ENCODE peak calls at places on chromosomes 16 and 17, in seven cellular contexts. One of them, this sample, is unnamed.

GRCh38 chr16:53433930-53434435 is 288 bp upstream of the RBL2 start:
- DNase-seq in stomach: no peak
- DNase-seq in tibial nerve: no peak
- DNase-seq in body of pancreas: peak
- DNase-seq in breast epithelium: no peak
- DNase-seq in astrocyte: no peak
- DNase-seq in uterus: peak
- DNase-seq in this sample: no peak

GRCh38 chr16:19517424-19518089 is 4.3 kb downstream of the GDE1 start:
- DNase-seq in stomach: no peak
- DNase-seq in tibial nerve: no peak
- DNase-seq in body of pancreas: no peak
- DNase-seq in breast epithelium: no peak
- DNase-seq in astrocyte: peak
- DNase-seq in uterus: no peak
- DNase-seq in this sample: no peak

GRCh38 chr17:38702900-38703741 is 2.0 kb upstream of the MLLT6 start:
- DNase-seq in stomach: peak
- DNase-seq in tibial nerve: no peak
- DNase-seq in body of pancreas: peak
- DNase-seq in breast epithelium: no peak
- DNase-seq in astrocyte: no peak
- DNase-seq in uterus: no peak
- DNase-seq in this sample: no peak

GRCh38 chr17:61809816-61810392 is 53.4 kb downstream of the BRIP1 start:
- DNase-seq in stomach: no peak
- DNase-seq in tibial nerve: no peak
- DNase-seq in body of pancreas: no peak
- DNase-seq in breast epithelium: no peak
- DNase-seq in astrocyte: peak
- DNase-seq in uterus: no peak
- DNase-seq in this sample: no peak

GRCh38 chr16:87854053-87854906 is 15.0 kb downstream of the SLC7A5 start:
- DNase-seq in stomach: no peak
- DNase-seq in tibial nerve: no peak
- DNase-seq in body of pancreas: no peak
- DNase-seq in breast epithelium: no peak
- DNase-seq in astrocyte: no peak
- DNase-seq in uterus: no peak
- DNase-seq in this sample: no peak

GRCh38 chr17:33962857-33963655 is 292.0 kb upstream of the CCL2 start:
- DNase-seq in stomach: no peak
- DNase-seq in tibial nerve: no peak
- DNase-seq in body of pancreas: no peak
- DNase-seq in breast epithelium: no peak
- DNase-seq in astrocyte: no peak
- DNase-seq in uterus: no peak
- DNase-seq in this sample: no peak

GRCh38 chr16:67173808-67174705 is 3.7 kb downstream of the NOL3 start:
- DNase-seq in stomach: peak
- DNase-seq in tibial nerve: peak
- DNase-seq in body of pancreas: peak
- DNase-seq in breast epithelium: peak
- DNase-seq in astrocyte: peak
- DNase-seq in uterus: peak
- DNase-seq in this sample: peak

GRCh38 chr17:8532021-8532420 is 96.3 kb downstream of the NDEL1 start:
- DNase-seq in stomach: peak
- DNase-seq in tibial nerve: no peak
- DNase-seq in body of pancreas: peak
- DNase-seq in breast epithelium: no peak
- DNase-seq in astrocyte: peak
- DNase-seq in uterus: no peak
- DNase-seq in this sample: no peak

GRCh38 chr17:20268700-20269475 is 198.5 kb downstream of the LGALS9B start:
- DNase-seq in stomach: no peak
- DNase-seq in tibial nerve: no peak
- DNase-seq in body of pancreas: no peak
- DNase-seq in breast epithelium: no peak
- DNase-seq in astrocyte: no peak
- DNase-seq in uterus: no peak
- DNase-seq in this sample: no peak

GRCh38 chr17:20263595-20263994 is 203.7 kb downstream of the LGALS9B start:
- DNase-seq in stomach: no peak
- DNase-seq in tibial nerve: no peak
- DNase-seq in body of pancreas: no peak
- DNase-seq in breast epithelium: no peak
- DNase-seq in astrocyte: peak
- DNase-seq in uterus: peak
- DNase-seq in this sample: no peak

GRCh38 chr17:20267459-20267842 is 199.9 kb downstream of the LGALS9B start:
- DNase-seq in stomach: no peak
- DNase-seq in tibial nerve: no peak
- DNase-seq in body of pancreas: no peak
- DNase-seq in breast epithelium: no peak
- DNase-seq in astrocyte: no peak
- DNase-seq in uterus: no peak
- DNase-seq in this sample: no peak

GRCh38 chr17:20264996-20265395 is 202.3 kb downstream of the LGALS9B start:
- DNase-seq in stomach: no peak
- DNase-seq in tibial nerve: no peak
- DNase-seq in body of pancreas: no peak
- DNase-seq in breast epithelium: no peak
- DNase-seq in astrocyte: no peak
- DNase-seq in uterus: no peak
- DNase-seq in this sample: no peak

GRCh38 chr17:20266806-20267458 is 200.4 kb downstream of the LGALS9B start:
- DNase-seq in stomach: no peak
- DNase-seq in tibial nerve: no peak
- DNase-seq in body of pancreas: peak
- DNase-seq in breast epithelium: no peak
- DNase-seq in astrocyte: peak
- DNase-seq in uterus: peak
- DNase-seq in this sample: no peak
- H3K4me3 ChIP-seq in stomach: no peak
- H3K4me3 ChIP-seq in tibial nerve: no peak
- H3K4me3 ChIP-seq in body of pancreas: no peak
- H3K4me3 ChIP-seq in breast epithelium: no peak
- H3K4me3 ChIP-seq in astrocyte: no peak
- H3K4me3 ChIP-seq in uterus: no peak
- H3K4me3 ChIP-seq in this sample: no peak

GRCh38 chr17:77867976-77868713 is 90.4 kb upstream of the TNRC6C start:
- DNase-seq in stomach: no peak
- DNase-seq in tibial nerve: no peak
- DNase-seq in body of pancreas: no peak
- DNase-seq in breast epithelium: no peak
- DNase-seq in astrocyte: no peak
- DNase-seq in uterus: no peak
- DNase-seq in this sample: no peak
- H3K4me3 ChIP-seq in stomach: no peak
- H3K4me3 ChIP-seq in tibial nerve: no peak
- H3K4me3 ChIP-seq in body of pancreas: no peak
- H3K4me3 ChIP-seq in breast epithelium: no peak
- H3K4me3 ChIP-seq in astrocyte: no peak
- H3K4me3 ChIP-seq in uterus: no peak
- H3K4me3 ChIP-seq in this sample: no peak

DNA sequence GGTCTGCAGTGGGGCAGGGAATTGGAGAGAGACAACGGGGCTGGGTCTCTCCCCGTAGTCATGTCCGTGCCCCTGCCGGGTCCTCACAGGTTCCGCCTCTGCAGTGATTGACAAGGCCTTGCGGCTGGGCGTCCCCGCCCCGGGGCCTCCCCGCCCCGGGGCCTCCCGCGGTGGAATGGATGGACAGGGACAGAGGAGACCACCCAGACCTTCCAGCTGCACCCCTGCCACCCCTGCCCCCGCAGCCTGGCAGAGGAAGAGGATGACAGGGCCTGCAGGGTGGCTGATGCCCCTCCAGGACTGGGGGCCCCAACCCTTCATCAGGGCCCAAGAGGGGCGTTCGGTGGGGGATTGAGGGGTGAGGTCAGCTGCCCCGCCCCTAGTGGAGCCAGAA is 216.4 kb upstream of the CIBAR2 start:
- DNase-seq in stomach: no peak
- DNase-seq in tibial nerve: no peak
- DNase-seq in body of pancreas: no peak
- DNase-seq in breast epithelium: no peak
- DNase-seq in astrocyte: no peak
- DNase-seq in uterus: no peak
- DNase-seq in this sample: no peak
- H3K4me3 ChIP-seq in stomach: no peak
- H3K4me3 ChIP-seq in tibial nerve: no peak
- H3K4me3 ChIP-seq in body of pancreas: no peak
- H3K4me3 ChIP-seq in breast epithelium: no peak
- H3K4me3 ChIP-seq in astrocyte: no peak
- H3K4me3 ChIP-seq in uterus: no peak
- H3K4me3 ChIP-seq in this sample: no peak

GRCh38 chr16:3606441-3606840 is 5.0 kb downstream of the SLX4 start:
- DNase-seq in stomach: no peak
- DNase-seq in tibial nerve: no peak
- DNase-seq in body of pancreas: no peak
- DNase-seq in breast epithelium: no peak
- DNase-seq in astrocyte: no peak
- DNase-seq in uterus: no peak
- DNase-seq in this sample: no peak
- H3K4me3 ChIP-seq in stomach: no peak
- H3K4me3 ChIP-seq in tibial nerve: no peak
- H3K4me3 ChIP-seq in body of pancreas: no peak
- H3K4me3 ChIP-seq in breast epithelium: no peak
- H3K4me3 ChIP-seq in astrocyte: no peak
- H3K4me3 ChIP-seq in uterus: no peak
- H3K4me3 ChIP-seq in this sample: no peak

GRCh38 chr17:1031711-1032110 is 34.8 kb downstream of the TIMM22 start:
- DNase-seq in stomach: no peak
- DNase-seq in tibial nerve: no peak
- DNase-seq in body of pancreas: peak
- DNase-seq in breast epithelium: no peak
- DNase-seq in astrocyte: peak
- DNase-seq in uterus: peak
- DNase-seq in this sample: no peak

GRCh38 chr17:1033503-1033902 is 36.6 kb downstream of the TIMM22 start:
- DNase-seq in stomach: no peak
- DNase-seq in tibial nerve: no peak
- DNase-seq in body of pancreas: no peak
- DNase-seq in breast epithelium: no peak
- DNase-seq in astrocyte: no peak
- DNase-seq in uterus: no peak
- DNase-seq in this sample: no peak

GRCh38 chr17:1029912-1030656 is 33.2 kb downstream of the TIMM22 start:
- DNase-seq in stomach: no peak
- DNase-seq in tibial nerve: no peak
- DNase-seq in body of pancreas: no peak
- DNase-seq in breast epithelium: no peak
- DNase-seq in astrocyte: no peak
- DNase-seq in uterus: no peak
- DNase-seq in this sample: no peak

GRCh38 chr17:1030684-1031557 is 34.0 kb downstream of the TIMM22 start:
- DNase-seq in stomach: no peak
- DNase-seq in tibial nerve: peak
- DNase-seq in body of pancreas: no peak
- DNase-seq in breast epithelium: no peak
- DNase-seq in astrocyte: no peak
- DNase-seq in uterus: peak
- DNase-seq in this sample: peak

DNA sequence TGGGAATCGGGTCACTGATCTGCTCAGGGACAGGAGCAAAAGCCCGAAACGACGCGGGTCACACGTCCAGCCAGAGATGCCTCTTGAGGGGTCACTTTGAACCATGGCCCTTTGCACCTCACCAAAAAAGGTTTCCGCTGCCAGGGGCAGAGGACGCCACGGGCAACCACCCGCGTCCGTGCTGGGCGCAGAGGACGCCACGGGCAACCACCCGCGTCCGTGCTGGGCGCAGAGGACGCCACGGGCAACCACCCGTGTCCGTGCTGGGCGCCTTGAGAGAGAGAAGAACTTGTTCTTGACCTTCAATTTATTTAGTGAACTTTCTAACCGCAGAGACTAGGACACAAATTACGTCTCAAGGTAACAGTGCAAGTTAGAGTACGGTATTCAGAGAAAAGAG is 35.5 kb downstream of the TIMM22 start:
- DNase-seq in stomach: no peak
- DNase-seq in tibial nerve: no peak
- DNase-seq in body of pancreas: no peak
- DNase-seq in breast epithelium: no peak
- DNase-seq in astrocyte: no peak
- DNase-seq in uterus: no peak
- DNase-seq in this sample: no peak
- H3K4me3 ChIP-seq in stomach: no peak
- H3K4me3 ChIP-seq in tibial nerve: no peak
- H3K4me3 ChIP-seq in body of pancreas: no peak
- H3K4me3 ChIP-seq in breast epithelium: no peak
- H3K4me3 ChIP-seq in astrocyte: no peak
- H3K4me3 ChIP-seq in uterus: no peak
- H3K4me3 ChIP-seq in this sample: no peak

DNA sequence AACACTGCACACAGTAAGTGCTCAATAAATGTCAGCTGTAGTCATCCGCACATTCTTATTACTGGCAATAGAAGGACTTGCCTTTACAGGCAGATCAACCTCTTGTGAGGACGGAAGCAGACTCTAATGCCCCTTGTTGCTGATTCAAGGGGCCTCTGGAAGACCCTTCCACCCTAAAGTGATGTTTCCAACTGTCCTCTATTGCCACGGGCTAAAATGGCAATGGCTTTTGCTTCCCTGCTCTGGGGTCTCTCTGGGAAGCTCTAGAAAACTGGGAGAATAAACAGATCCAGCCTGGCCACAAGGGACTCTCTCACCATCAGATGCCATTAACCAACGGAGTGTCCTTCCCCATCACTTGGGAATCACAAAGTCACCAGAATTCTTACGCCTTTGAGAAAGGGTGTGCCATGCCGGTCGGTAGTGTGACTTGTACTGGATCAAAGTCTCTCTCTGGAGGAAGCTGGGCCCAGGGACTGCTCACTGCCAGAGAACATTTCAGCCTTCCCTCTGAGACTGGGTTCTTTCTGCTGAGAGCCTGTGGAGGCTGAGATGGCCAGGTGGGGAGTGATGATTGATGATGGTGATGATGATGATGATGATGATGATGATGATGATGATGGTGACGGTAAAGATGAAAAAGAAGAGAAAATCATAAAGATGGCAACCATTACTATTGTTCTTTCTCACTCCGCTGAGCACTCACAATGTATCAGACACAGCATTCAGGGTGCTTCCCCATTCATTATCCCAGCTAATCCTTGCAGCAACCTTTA is 146.8 kb downstream of the CYLD start:
- DNase-seq in stomach: no peak
- DNase-seq in tibial nerve: no peak
- DNase-seq in body of pancreas: no peak
- DNase-seq in breast epithelium: no peak
- DNase-seq in astrocyte: no peak
- DNase-seq in uterus: no peak
- DNase-seq in this sample: no peak
- H3K4me3 ChIP-seq in stomach: no peak
- H3K4me3 ChIP-seq in tibial nerve: no peak
- H3K4me3 ChIP-seq in body of pancreas: no peak
- H3K4me3 ChIP-seq in breast epithelium: no peak
- H3K4me3 ChIP-seq in astrocyte: no peak
- H3K4me3 ChIP-seq in uterus: no peak
- H3K4me3 ChIP-seq in this sample: no peak

GRCh38 chr17:49968380-49969133 is 433 bp upstream of the DLX4 start:
- DNase-seq in stomach: peak
- DNase-seq in tibial nerve: no peak
- DNase-seq in body of pancreas: peak
- DNase-seq in breast epithelium: no peak
- DNase-seq in astrocyte: peak
- DNase-seq in uterus: no peak
- DNase-seq in this sample: no peak
- H3K4me3 ChIP-seq in stomach: peak
- H3K4me3 ChIP-seq in tibial nerve: peak
- H3K4me3 ChIP-seq in body of pancreas: no peak
- H3K4me3 ChIP-seq in breast epithelium: peak
- H3K4me3 ChIP-seq in astrocyte: peak
- H3K4me3 ChIP-seq in uterus: peak
- H3K4me3 ChIP-seq in this sample: peak

This sample was measured in tibial artery.